ENCODE peak calls at places on chromosomes 11 and 22, in eight cellular contexts. One of them, this sample, is unnamed.

GRCh38 chr11:76768091-76769047 is 14.8 kb upstream of the TSKU start:
- DNase-seq in lower lobe of right lung: peak
- DNase-seq in stimulated activated CD4-positive, alpha-beta T cell treated with anti-CD3 and anti-CD28 coated beads, Interleukin-12 subunit alpha, Interleukin-12 subunit beta, amount 100 ng/mL, for 4 hours: no peak
- DNase-seq in posterior cingulate gyrus: peak
- DNase-seq in T-helper 2 cell: peak
- DNase-seq in effector memory CD4-positive, alpha-beta T cell: no peak
- DNase-seq in CD4-positive, CD25-positive, alpha-beta regulatory T cell: no peak
- DNase-seq in EL: peak
- DNase-seq in this sample: peak

GRCh38 chr11:9002920-9003572 is 755 bp downstream of the NRIP3 start:
- DNase-seq in lower lobe of right lung: no peak
- DNase-seq in stimulated activated CD4-positive, alpha-beta T cell treated with anti-CD3 and anti-CD28 coated beads, Interleukin-12 subunit alpha, Interleukin-12 subunit beta, amount 100 ng/mL, for 4 hours: no peak
- DNase-seq in posterior cingulate gyrus: no peak
- DNase-seq in T-helper 2 cell: no peak
- DNase-seq in effector memory CD4-positive, alpha-beta T cell: no peak
- DNase-seq in CD4-positive, CD25-positive, alpha-beta regulatory T cell: no peak
- DNase-seq in EL: peak
- DNase-seq in this sample: no peak

GRCh38 chr11:125273519-125274000 is 109.0 kb downstream of the PKNOX2 start:
- DNase-seq in lower lobe of right lung: no peak
- DNase-seq in stimulated activated CD4-positive, alpha-beta T cell treated with anti-CD3 and anti-CD28 coated beads, Interleukin-12 subunit alpha, Interleukin-12 subunit beta, amount 100 ng/mL, for 4 hours: no peak
- DNase-seq in posterior cingulate gyrus: no peak
- DNase-seq in T-helper 2 cell: no peak
- DNase-seq in effector memory CD4-positive, alpha-beta T cell: no peak
- DNase-seq in CD4-positive, CD25-positive, alpha-beta regulatory T cell: no peak
- DNase-seq in EL: no peak
- DNase-seq in this sample: no peak

GRCh38 chr11:1728931-1729691 is 21.3 kb downstream of the IFITM10 start:
- DNase-seq in lower lobe of right lung: no peak
- DNase-seq in stimulated activated CD4-positive, alpha-beta T cell treated with anti-CD3 and anti-CD28 coated beads, Interleukin-12 subunit alpha, Interleukin-12 subunit beta, amount 100 ng/mL, for 4 hours: no peak
- DNase-seq in posterior cingulate gyrus: no peak
- DNase-seq in T-helper 2 cell: peak
- DNase-seq in effector memory CD4-positive, alpha-beta T cell: no peak
- DNase-seq in CD4-positive, CD25-positive, alpha-beta regulatory T cell: no peak
- DNase-seq in EL: no peak
- DNase-seq in this sample: no peak

GRCh38 chr11:61917043-61917356 is 366 bp downstream of the RAB3IL1 start:
- DNase-seq in lower lobe of right lung: no peak
- DNase-seq in stimulated activated CD4-positive, alpha-beta T cell treated with anti-CD3 and anti-CD28 coated beads, Interleukin-12 subunit alpha, Interleukin-12 subunit beta, amount 100 ng/mL, for 4 hours: no peak
- DNase-seq in posterior cingulate gyrus: no peak
- DNase-seq in T-helper 2 cell: no peak
- DNase-seq in effector memory CD4-positive, alpha-beta T cell: no peak
- DNase-seq in CD4-positive, CD25-positive, alpha-beta regulatory T cell: no peak
- DNase-seq in EL: no peak
- DNase-seq in this sample: peak

GRCh38 chr11:18752502-18752901 is 26.5 kb upstream of the IGSF22 start:
- DNase-seq in lower lobe of right lung: no peak
- DNase-seq in stimulated activated CD4-positive, alpha-beta T cell treated with anti-CD3 and anti-CD28 coated beads, Interleukin-12 subunit alpha, Interleukin-12 subunit beta, amount 100 ng/mL, for 4 hours: no peak
- DNase-seq in posterior cingulate gyrus: no peak
- DNase-seq in T-helper 2 cell: no peak
- DNase-seq in effector memory CD4-positive, alpha-beta T cell: no peak
- DNase-seq in CD4-positive, CD25-positive, alpha-beta regulatory T cell: no peak
- DNase-seq in EL: no peak
- DNase-seq in this sample: no peak

GRCh38 chr11:34329876-34330275 is 27.9 kb downstream of the ABTB2 start:
- DNase-seq in lower lobe of right lung: no peak
- DNase-seq in stimulated activated CD4-positive, alpha-beta T cell treated with anti-CD3 and anti-CD28 coated beads, Interleukin-12 subunit alpha, Interleukin-12 subunit beta, amount 100 ng/mL, for 4 hours: no peak
- DNase-seq in posterior cingulate gyrus: no peak
- DNase-seq in T-helper 2 cell: no peak
- DNase-seq in effector memory CD4-positive, alpha-beta T cell: no peak
- DNase-seq in CD4-positive, CD25-positive, alpha-beta regulatory T cell: no peak
- DNase-seq in EL: no peak
- DNase-seq in this sample: no peak

GRCh38 chr22:30265131-30265720 is 1.4 kb downstream of the OSM start:
- DNase-seq in lower lobe of right lung: no peak
- DNase-seq in stimulated activated CD4-positive, alpha-beta T cell treated with anti-CD3 and anti-CD28 coated beads, Interleukin-12 subunit alpha, Interleukin-12 subunit beta, amount 100 ng/mL, for 4 hours: no peak
- DNase-seq in posterior cingulate gyrus: no peak
- DNase-seq in T-helper 2 cell: no peak
- DNase-seq in effector memory CD4-positive, alpha-beta T cell: no peak
- DNase-seq in CD4-positive, CD25-positive, alpha-beta regulatory T cell: no peak
- DNase-seq in EL: no peak
- DNase-seq in this sample: no peak

GRCh38 chr11:103043826-103044688 is 47.9 kb downstream of the DCUN1D5 start:
- DNase-seq in lower lobe of right lung: no peak
- DNase-seq in stimulated activated CD4-positive, alpha-beta T cell treated with anti-CD3 and anti-CD28 coated beads, Interleukin-12 subunit alpha, Interleukin-12 subunit beta, amount 100 ng/mL, for 4 hours: no peak
- DNase-seq in posterior cingulate gyrus: no peak
- DNase-seq in T-helper 2 cell: no peak
- DNase-seq in effector memory CD4-positive, alpha-beta T cell: no peak
- DNase-seq in CD4-positive, CD25-positive, alpha-beta regulatory T cell: no peak
- DNase-seq in EL: no peak
- DNase-seq in this sample: no peak

GRCh38 chr11:12376259-12376971 is 956 bp upstream of the PARVA start:
- DNase-seq in lower lobe of right lung: no peak
- DNase-seq in stimulated activated CD4-positive, alpha-beta T cell treated with anti-CD3 and anti-CD28 coated beads, Interleukin-12 subunit alpha, Interleukin-12 subunit beta, amount 100 ng/mL, for 4 hours: no peak
- DNase-seq in posterior cingulate gyrus: no peak
- DNase-seq in T-helper 2 cell: no peak
- DNase-seq in effector memory CD4-positive, alpha-beta T cell: no peak
- DNase-seq in CD4-positive, CD25-positive, alpha-beta regulatory T cell: no peak
- DNase-seq in EL: peak
- DNase-seq in this sample: peak

GRCh38 chr22:41982886-41983285 is 13.6 kb downstream of the SEPTIN3 start:
- DNase-seq in lower lobe of right lung: no peak
- DNase-seq in stimulated activated CD4-positive, alpha-beta T cell treated with anti-CD3 and anti-CD28 coated beads, Interleukin-12 subunit alpha, Interleukin-12 subunit beta, amount 100 ng/mL, for 4 hours: no peak
- DNase-seq in posterior cingulate gyrus: no peak
- DNase-seq in T-helper 2 cell: no peak
- DNase-seq in effector memory CD4-positive, alpha-beta T cell: no peak
- DNase-seq in CD4-positive, CD25-positive, alpha-beta regulatory T cell: no peak
- DNase-seq in EL: no peak
- DNase-seq in this sample: no peak

GRCh38 chr11:126185200-126186030 is 26.0 kb downstream of the RPUSD4 start:
- DNase-seq in lower lobe of right lung: no peak
- DNase-seq in stimulated activated CD4-positive, alpha-beta T cell treated with anti-CD3 and anti-CD28 coated beads, Interleukin-12 subunit alpha, Interleukin-12 subunit beta, amount 100 ng/mL, for 4 hours: no peak
- DNase-seq in posterior cingulate gyrus: no peak
- DNase-seq in T-helper 2 cell: no peak
- DNase-seq in effector memory CD4-positive, alpha-beta T cell: no peak
- DNase-seq in CD4-positive, CD25-positive, alpha-beta regulatory T cell: no peak
- DNase-seq in EL: no peak
- DNase-seq in this sample: no peak

GRCh38 chr11:65425971-65426838 is 3.6 kb downstream of the NEAT1 start:
- DNase-seq in lower lobe of right lung: no peak
- DNase-seq in stimulated activated CD4-positive, alpha-beta T cell treated with anti-CD3 and anti-CD28 coated beads, Interleukin-12 subunit alpha, Interleukin-12 subunit beta, amount 100 ng/mL, for 4 hours: no peak
- DNase-seq in posterior cingulate gyrus: no peak
- DNase-seq in T-helper 2 cell: peak
- DNase-seq in effector memory CD4-positive, alpha-beta T cell: no peak
- DNase-seq in CD4-positive, CD25-positive, alpha-beta regulatory T cell: no peak
- DNase-seq in EL: peak
- DNase-seq in this sample: peak

GRCh38 chr11:68009391-68010000 is 631 bp upstream of the ALDH3B1 start:
- DNase-seq in lower lobe of right lung: no peak
- DNase-seq in stimulated activated CD4-positive, alpha-beta T cell treated with anti-CD3 and anti-CD28 coated beads, Interleukin-12 subunit alpha, Interleukin-12 subunit beta, amount 100 ng/mL, for 4 hours: no peak
- DNase-seq in posterior cingulate gyrus: no peak
- DNase-seq in T-helper 2 cell: no peak
- DNase-seq in effector memory CD4-positive, alpha-beta T cell: no peak
- DNase-seq in CD4-positive, CD25-positive, alpha-beta regulatory T cell: no peak
- DNase-seq in EL: peak
- DNase-seq in this sample: no peak

GRCh38 chr11:120431633-120432032 is 79.9 kb upstream of the GRIK4 start:
- DNase-seq in lower lobe of right lung: no peak
- DNase-seq in stimulated activated CD4-positive, alpha-beta T cell treated with anti-CD3 and anti-CD28 coated beads, Interleukin-12 subunit alpha, Interleukin-12 subunit beta, amount 100 ng/mL, for 4 hours: no peak
- DNase-seq in posterior cingulate gyrus: no peak
- DNase-seq in T-helper 2 cell: no peak
- DNase-seq in effector memory CD4-positive, alpha-beta T cell: no peak
- DNase-seq in CD4-positive, CD25-positive, alpha-beta regulatory T cell: no peak
- DNase-seq in EL: peak
- DNase-seq in this sample: no peak

GRCh38 chr11:108853864-108854263 is 189.0 kb downstream of the DDX10 start:
- DNase-seq in lower lobe of right lung: no peak
- DNase-seq in stimulated activated CD4-positive, alpha-beta T cell treated with anti-CD3 and anti-CD28 coated beads, Interleukin-12 subunit alpha, Interleukin-12 subunit beta, amount 100 ng/mL, for 4 hours: no peak
- DNase-seq in posterior cingulate gyrus: peak
- DNase-seq in T-helper 2 cell: no peak
- DNase-seq in effector memory CD4-positive, alpha-beta T cell: no peak
- DNase-seq in CD4-positive, CD25-positive, alpha-beta regulatory T cell: no peak
- DNase-seq in EL: no peak
- DNase-seq in this sample: no peak

GRCh38 chr11:76724162-76724768 is 53.7 kb upstream of the LRRC32 start:
- DNase-seq in lower lobe of right lung: no peak
- DNase-seq in stimulated activated CD4-positive, alpha-beta T cell treated with anti-CD3 and anti-CD28 coated beads, Interleukin-12 subunit alpha, Interleukin-12 subunit beta, amount 100 ng/mL, for 4 hours: no peak
- DNase-seq in posterior cingulate gyrus: no peak
- DNase-seq in T-helper 2 cell: no peak
- DNase-seq in effector memory CD4-positive, alpha-beta T cell: no peak
- DNase-seq in CD4-positive, CD25-positive, alpha-beta regulatory T cell: no peak
- DNase-seq in EL: no peak
- DNase-seq in this sample: peak

GRCh38 chr11:124725719-124726105 is 14.0 kb upstream of the NRGN start:
- DNase-seq in lower lobe of right lung: no peak
- DNase-seq in stimulated activated CD4-positive, alpha-beta T cell treated with anti-CD3 and anti-CD28 coated beads, Interleukin-12 subunit alpha, Interleukin-12 subunit beta, amount 100 ng/mL, for 4 hours: no peak
- DNase-seq in posterior cingulate gyrus: no peak
- DNase-seq in T-helper 2 cell: no peak
- DNase-seq in effector memory CD4-positive, alpha-beta T cell: no peak
- DNase-seq in CD4-positive, CD25-positive, alpha-beta regulatory T cell: no peak
- DNase-seq in EL: peak
- DNase-seq in this sample: no peak

GRCh38 chr11:89125298-89125697 is 52.4 kb upstream of the TYR start:
- DNase-seq in lower lobe of right lung: no peak
- DNase-seq in stimulated activated CD4-positive, alpha-beta T cell treated with anti-CD3 and anti-CD28 coated beads, Interleukin-12 subunit alpha, Interleukin-12 subunit beta, amount 100 ng/mL, for 4 hours: no peak
- DNase-seq in posterior cingulate gyrus: no peak
- DNase-seq in T-helper 2 cell: no peak
- DNase-seq in effector memory CD4-positive, alpha-beta T cell: no peak
- DNase-seq in CD4-positive, CD25-positive, alpha-beta regulatory T cell: no peak
- DNase-seq in EL: no peak
- DNase-seq in this sample: no peak

GRCh38 chr11:114354076-114354475 is 46.2 kb downstream of the C11orf71 start:
- DNase-seq in lower lobe of right lung: no peak
- DNase-seq in stimulated activated CD4-positive, alpha-beta T cell treated with anti-CD3 and anti-CD28 coated beads, Interleukin-12 subunit alpha, Interleukin-12 subunit beta, amount 100 ng/mL, for 4 hours: no peak
- DNase-seq in posterior cingulate gyrus: no peak
- DNase-seq in T-helper 2 cell: no peak
- DNase-seq in effector memory CD4-positive, alpha-beta T cell: no peak
- DNase-seq in CD4-positive, CD25-positive, alpha-beta regulatory T cell: no peak
- DNase-seq in EL: peak
- DNase-seq in this sample: no peak

GRCh38 chr11:73189315-73189714 is 28.8 kb upstream of the P2RY2 start:
- DNase-seq in lower lobe of right lung: peak
- DNase-seq in stimulated activated CD4-positive, alpha-beta T cell treated with anti-CD3 and anti-CD28 coated beads, Interleukin-12 subunit alpha, Interleukin-12 subunit beta, amount 100 ng/mL, for 4 hours: no peak
- DNase-seq in posterior cingulate gyrus: no peak
- DNase-seq in T-helper 2 cell: no peak
- DNase-seq in effector memory CD4-positive, alpha-beta T cell: no peak
- DNase-seq in CD4-positive, CD25-positive, alpha-beta regulatory T cell: no peak
- DNase-seq in EL: no peak
- DNase-seq in this sample: peak

GRCh38 chr11:76705834-76706233 is 35.3 kb upstream of the LRRC32 start:
- DNase-seq in lower lobe of right lung: no peak
- DNase-seq in stimulated activated CD4-positive, alpha-beta T cell treated with anti-CD3 and anti-CD28 coated beads, Interleukin-12 subunit alpha, Interleukin-12 subunit beta, amount 100 ng/mL, for 4 hours: no peak
- DNase-seq in posterior cingulate gyrus: no peak
- DNase-seq in T-helper 2 cell: no peak
- DNase-seq in effector memory CD4-positive, alpha-beta T cell: no peak
- DNase-seq in CD4-positive, CD25-positive, alpha-beta regulatory T cell: no peak
- DNase-seq in EL: no peak
- DNase-seq in this sample: no peak

GRCh38 chr11:70570693-70571395 is 172.5 kb downstream of the CTTN start:
- DNase-seq in lower lobe of right lung: peak
- DNase-seq in stimulated activated CD4-positive, alpha-beta T cell treated with anti-CD3 and anti-CD28 coated beads, Interleukin-12 subunit alpha, Interleukin-12 subunit beta, amount 100 ng/mL, for 4 hours: no peak
- DNase-seq in posterior cingulate gyrus: no peak
- DNase-seq in T-helper 2 cell: no peak
- DNase-seq in effector memory CD4-positive, alpha-beta T cell: no peak
- DNase-seq in CD4-positive, CD25-positive, alpha-beta regulatory T cell: no peak
- DNase-seq in EL: no peak
- DNase-seq in this sample: no peak

GRCh38 chr22:37185646-37186227 is 2.3 kb downstream of the C1QTNF6 start:
- DNase-seq in lower lobe of right lung: peak
- DNase-seq in stimulated activated CD4-positive, alpha-beta T cell treated with anti-CD3 and anti-CD28 coated beads, Interleukin-12 subunit alpha, Interleukin-12 subunit beta, amount 100 ng/mL, for 4 hours: no peak
- DNase-seq in posterior cingulate gyrus: peak
- DNase-seq in T-helper 2 cell: no peak
- DNase-seq in effector memory CD4-positive, alpha-beta T cell: no peak
- DNase-seq in CD4-positive, CD25-positive, alpha-beta regulatory T cell: no peak
- DNase-seq in EL: no peak
- DNase-seq in this sample: peak

GRCh38 chr11:1336836-1337646 is 27.6 kb upstream of the TOLLIP start:
- DNase-seq in lower lobe of right lung: peak
- DNase-seq in stimulated activated CD4-positive, alpha-beta T cell treated with anti-CD3 and anti-CD28 coated beads, Interleukin-12 subunit alpha, Interleukin-12 subunit beta, amount 100 ng/mL, for 4 hours: peak
- DNase-seq in posterior cingulate gyrus: peak
- DNase-seq in T-helper 2 cell: peak
- DNase-seq in effector memory CD4-positive, alpha-beta T cell: peak
- DNase-seq in CD4-positive, CD25-positive, alpha-beta regulatory T cell: peak
- DNase-seq in EL: peak
- DNase-seq in this sample: peak

GRCh38 chr11:120248551-120249278 is 8.8 kb downstream of the POU2F3 start:
- DNase-seq in lower lobe of right lung: no peak
- DNase-seq in stimulated activated CD4-positive, alpha-beta T cell treated with anti-CD3 and anti-CD28 coated beads, Interleukin-12 subunit alpha, Interleukin-12 subunit beta, amount 100 ng/mL, for 4 hours: no peak
- DNase-seq in posterior cingulate gyrus: no peak
- DNase-seq in T-helper 2 cell: no peak
- DNase-seq in effector memory CD4-positive, alpha-beta T cell: no peak
- DNase-seq in CD4-positive, CD25-positive, alpha-beta regulatory T cell: no peak
- DNase-seq in EL: peak
- DNase-seq in this sample: no peak

GRCh38 chr11:102762414-102762813 is 18.0 kb downstream of the MMP10 start:
- DNase-seq in lower lobe of right lung: no peak
- DNase-seq in stimulated activated CD4-positive, alpha-beta T cell treated with anti-CD3 and anti-CD28 coated beads, Interleukin-12 subunit alpha, Interleukin-12 subunit beta, amount 100 ng/mL, for 4 hours: no peak
- DNase-seq in posterior cingulate gyrus: no peak
- DNase-seq in T-helper 2 cell: no peak
- DNase-seq in effector memory CD4-positive, alpha-beta T cell: no peak
- DNase-seq in CD4-positive, CD25-positive, alpha-beta regulatory T cell: no peak
- DNase-seq in EL: peak
- DNase-seq in this sample: no peak

This sample was measured in sigmoid colon.